ENCODE peak calls at places on chromosomes 13 and 19, in seven cellular contexts. E is adrenal gland, I is H9, K is sigmoid colon, H is Peyer's patch, J is pancreas, A is body of pancreas. S is an unnamed sample.

GRCh38 chr13:112781881-112782361 is 92.1 kb downstream of the ATP11A start:
- DNase-seq in K (peak), J (peak), I (no peak), A (peak), H (no peak), E (peak), S (no peak)

GRCh38 chr13:48573213-48573612 is 40.3 kb upstream of the RCBTB2 start:
- DNase-seq in A (no peak), K (no peak), H (no peak), J (no peak), I (no peak), E (no peak), S (no peak)

GRCh38 chr19:41563847-41564514 is 12.0 kb upstream of the CEACAM21 start:
- DNase-seq in H (no peak), J (no peak), A (no peak), K (no peak), E (no peak), I (peak), S (no peak)

GRCh38 chr13:24875566-24875965 is 111.6 kb downstream of the RNF17 start:
- DNase-seq in K (no peak), J (no peak), A (no peak), I (no peak), E (no peak), H (no peak), S (no peak)

GRCh38 chr13:39483326-39483725 is 119.7 kb downstream of the LHFPL6 start:
- DNase-seq in K (no peak), A (no peak), I (no peak), J (no peak), E (no peak), H (no peak), S (no peak)

GRCh38 chr19:54937926-54938325 is 9.4 kb downstream of the NLRP7 start:
- DNase-seq in H (peak), K (no peak), J (no peak), E (no peak), A (no peak), I (no peak), S (no peak)

GRCh38 chr19:19458110-19458816 is 52.8 kb downstream of the GATAD2A start:
- DNase-seq in E (no peak), I (no peak), A (no peak), K (no peak), J (no peak), H (no peak), S (no peak)

GRCh38 chr19:56270676-56271075 is 1.9 kb upstream of the EDDM13 start:
- DNase-seq in K (no peak), E (peak), J (no peak), A (peak), H (no peak), I (no peak), S (no peak)

GRCh38 chr19:19134687-19135158 is 3.6 kb downstream of the TMEM161A start:
- DNase-seq in E (peak), H (no peak), J (peak), I (peak), K (no peak), A (no peak), S (no peak)

GRCh38 chr13:38669234-38669964 is 17.5 kb upstream of the FREM2 start:
- DNase-seq in I (no peak), K (no peak), H (no peak), J (no peak), A (no peak), E (no peak), S (no peak)

GRCh38 chr13:95540848-95541247 is 11.7 kb upstream of the CLDN10 start:
- DNase-seq in J (peak), H (no peak), I (no peak), A (peak), K (no peak), E (no peak), S (no peak)

GRCh38 chr19:42360787-42361544 is 29.1 kb downstream of the CNFN start:
- DNase-seq in J (no peak), E (no peak), A (no peak), K (no peak), H (no peak), I (peak), S (no peak)

GRCh38 chr13:60397693-60398437 is 845 bp downstream of the TDRD3 start:
- DNase-seq in A (peak), H (peak), J (peak), E (peak), K (peak), I (peak), S (peak)

GRCh38 chr13:113020323-113021080 is 51.5 kb downstream of the MCF2L start:
- DNase-seq in I (no peak), K (no peak), J (no peak), E (no peak), A (no peak), H (no peak), S (no peak)

GRCh38 chr13:24212674-24213073 is 52.2 kb downstream of the SPATA13 start:
- DNase-seq in K (no peak), J (peak), E (peak), I (no peak), H (no peak), A (peak), S (no peak)

GRCh38 chr19:31408460-31409124 is 59.4 kb upstream of the TSHZ3 start:
- DNase-seq in A (peak), H (no peak), J (no peak), K (no peak), I (no peak), E (no peak), S (no peak)

GRCh38 chr13:49690133-49690989 is 925 bp downstream of the EBPL start:
- DNase-seq in J (peak), I (no peak), E (peak), K (no peak), H (no peak), A (peak), S (no peak)

GRCh38 chr13:42377640-42378382 is 105.9 kb downstream of the AKAP11 start:
- DNase-seq in J (no peak), E (no peak), H (peak), K (no peak), I (no peak), A (no peak), S (no peak)

GRCh38 chr19:48975947-48976847 is 11.1 kb downstream of the FTL start:
- DNase-seq in A (no peak), K (no peak), I (no peak), E (no peak), J (no peak), H (no peak), S (no peak)

GRCh38 chr13:44930907-44931676 is 58.2 kb downstream of the NUFIP1 start:
- DNase-seq in A (peak), E (no peak), H (no peak), K (no peak), I (no peak), J (no peak), S (no peak)

GRCh38 chr13:32911506-32911905 is 104.7 kb upstream of the KL start:
- DNase-seq in K (no peak), A (peak), J (no peak), E (peak), H (no peak), I (peak), S (no peak)

GRCh38 chr19:50000038-50000890 is 24.9 kb downstream of the VRK3 start:
- DNase-seq in I (no peak), H (no peak), K (no peak), J (no peak), A (no peak), E (no peak), S (no peak)

GRCh38 chr19:44796701-44797115 is 12.2 kb upstream of the BCAM start:
- DNase-seq in A (peak), H (peak), K (no peak), J (peak), E (no peak), I (peak), S (no peak)

GRCh38 chr19:980133-980998 is 3.8 kb upstream of the WDR18 start:
- DNase-seq in K (no peak), A (peak), J (peak), E (no peak), I (peak), H (no peak), S (no peak)

GRCh38 chr13:40446365-40446764 is 220.1 kb downstream of the FOXO1 start:
- DNase-seq in E (no peak), A (no peak), I (no peak), J (no peak), H (no peak), K (no peak), S (no peak)

GRCh38 chr19:32406161-32407003 is 812 bp downstream of the DPY19L3 start:
- DNase-seq in H (no peak), J (no peak), A (no peak), K (no peak), I (no peak), E (no peak), S (no peak)

GRCh38 chr19:30968210-30968609 is 381.0 kb downstream of the TSHZ3 start:
- DNase-seq in J (no peak), H (no peak), K (no peak), E (peak), A (no peak), I (no peak), S (no peak)

GRCh38 chr13:90308249-90308648 is 1039.2 kb upstream of the MIR17HG start:
- DNase-seq in A (no peak), E (no peak), I (no peak), K (no peak), J (no peak), H (no peak), S (no peak)

GRCh38 chr13:72229067-72229466 is 362.1 kb upstream of the DACH1 start:
- DNase-seq in H (no peak), K (no peak), E (no peak), A (no peak), I (no peak), J (no peak), S (no peak)

GRCh38 chr13:111449041-111449440 is 128.6 kb downstream of the TEX29 start:
- DNase-seq in A (no peak), E (no peak), K (no peak), H (no peak), J (no peak), I (no peak), S (no peak)

DNA sequence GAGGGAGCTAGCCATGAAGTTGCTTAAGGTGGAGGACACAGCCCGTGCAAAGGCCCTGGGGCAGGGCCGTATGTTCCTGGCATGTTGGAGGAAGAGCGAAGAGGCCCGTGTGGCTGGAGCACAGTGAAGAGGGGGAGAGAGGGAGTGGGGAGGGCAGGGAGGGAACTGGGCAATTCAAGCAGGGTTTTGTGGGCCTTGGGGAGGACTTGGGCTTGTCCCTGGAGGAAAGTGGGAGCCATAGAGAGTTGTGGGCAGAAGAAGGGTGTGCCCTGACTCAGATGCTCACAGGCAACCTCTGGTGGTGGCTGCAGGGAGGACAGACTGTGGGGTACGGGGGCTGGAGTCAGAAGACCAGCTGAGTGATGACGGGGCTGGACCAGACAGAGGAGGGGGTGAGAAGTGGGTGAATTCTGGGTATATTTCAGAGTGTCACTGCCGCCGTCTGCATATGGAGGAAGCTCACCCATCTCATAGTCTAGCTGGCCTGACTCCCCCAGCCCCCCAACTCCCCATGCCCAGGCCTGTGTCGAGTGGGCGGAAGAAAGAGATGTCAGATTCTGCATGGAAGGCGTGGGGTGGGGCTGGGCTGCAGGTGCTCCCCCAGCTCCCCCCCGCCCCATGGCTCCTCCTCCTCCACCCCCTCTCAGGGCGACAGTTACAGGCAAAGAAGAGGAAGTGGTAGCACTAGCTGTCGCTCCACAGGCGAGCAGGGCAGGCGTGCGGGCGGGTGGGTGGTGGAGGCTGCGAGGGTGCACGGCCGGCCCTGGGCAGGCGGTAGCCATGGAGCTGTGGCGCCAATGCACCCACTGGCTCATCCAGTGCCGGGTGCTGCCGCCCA is at the start of gene VAV1:
- DNase-seq in H (peak), K (no peak), I (peak), J (no peak), A (peak), E (no peak), S (no peak)
- H3K27ac ChIP-seq in H (peak), K (peak), I (no peak), J (no peak), A (peak), E (no peak), S (no peak)

GRCh38 chr13:51130348-51130747 is 19.3 kb upstream of the C13orf42 start:
- DNase-seq in A (no peak), J (no peak), K (no peak), E (no peak), H (no peak), I (no peak), S (no peak)

GRCh38 chr13:51122868-51123267 is 11.8 kb upstream of the C13orf42 start:
- DNase-seq in I (no peak), E (no peak), J (no peak), H (no peak), A (no peak), K (no peak), S (no peak)

DNA sequence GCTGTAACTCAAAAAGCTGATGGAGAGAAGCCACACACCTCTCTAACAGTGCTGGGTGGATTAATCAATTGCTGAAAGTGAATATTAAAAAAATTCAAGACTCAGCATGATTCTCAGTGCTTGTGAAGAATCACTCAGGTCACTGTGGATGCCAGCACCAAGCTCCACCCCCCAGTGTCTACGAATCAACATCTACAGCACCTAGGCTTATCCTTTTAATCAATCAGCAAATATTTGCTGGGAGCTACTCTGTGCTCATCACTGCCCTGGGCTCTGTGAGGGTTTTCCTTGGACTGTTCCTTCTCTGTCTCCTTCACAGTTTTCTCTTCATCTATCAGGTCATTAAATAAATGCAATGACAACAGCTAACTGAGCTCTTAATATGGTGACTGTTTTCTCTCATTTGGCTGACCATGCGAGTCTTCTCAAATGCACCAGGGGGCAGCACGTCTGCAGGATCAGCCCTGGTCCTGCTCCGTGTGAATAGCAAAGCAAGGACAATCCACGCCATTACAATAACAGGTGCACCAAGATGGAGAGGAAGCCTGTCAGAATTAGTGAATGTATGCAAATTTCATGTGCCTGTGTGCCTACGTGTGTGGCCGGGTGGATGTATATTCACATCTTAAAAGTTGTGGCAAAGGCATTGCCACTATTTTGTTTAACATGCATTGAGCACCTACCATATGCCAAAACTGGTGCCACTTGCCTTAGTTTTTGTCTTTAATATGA is 14.6 kb upstream of the C13orf42 start:
- DNase-seq in H (peak), E (peak), J (peak), I (peak), A (peak), K (peak), S (peak)
- TF ChIP-seq CTCF in H (peak), E (peak), J (peak), I (peak), A (peak), K (peak), S (peak)

DNA sequence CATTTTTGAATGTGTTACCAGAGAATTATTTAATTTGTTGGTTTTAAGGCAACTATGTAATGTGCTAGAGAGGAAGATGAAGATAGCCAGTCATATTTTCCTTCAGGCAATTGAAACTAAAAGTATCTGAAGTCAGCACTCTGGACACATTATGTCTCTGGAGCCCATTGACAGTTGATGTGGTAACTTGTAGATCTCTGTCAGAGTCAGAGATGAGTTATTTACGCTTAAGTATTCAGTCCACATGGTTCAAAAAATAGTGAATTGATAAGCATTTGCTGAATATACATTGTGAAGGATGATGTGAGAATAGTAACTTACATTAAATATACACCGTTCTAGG is 2.1 kb downstream of the ZMYM2 start:
- DNase-seq in I (no peak), E (no peak), H (no peak), J (no peak), A (no peak), K (no peak), S (no peak)
- H3K27ac ChIP-seq in I (no peak), E (no peak), H (peak), J (no peak), A (peak), K (no peak), S (no peak)

GRCh38 chr19:39828634-39829032 is 5.3 kb downstream of the DYRK1B start:
- DNase-seq in I (no peak), H (no peak), E (no peak), A (no peak), K (no peak), J (no peak), S (no peak)
- TF ChIP-seq CTCF in I (no peak), H (no peak), E (no peak), A (no peak), K (no peak), J (no peak), S (no peak)

GRCh38 chr19:6721773-6722172 is 1.3 kb upstream of the C3 start:
- DNase-seq in K (no peak), E (no peak), J (no peak), I (no peak), H (no peak), A (no peak), S (no peak)
- H3K27ac ChIP-seq in K (peak), E (no peak), J (peak), I (no peak), H (no peak), A (peak), S (no peak)